ENCODE peak calls at places on chromosomes 7 and 10, in eight cellular contexts. Y is lower leg skin, I is BJ, U is GM10248, L is choroid plexus epithelial cell, O is neural progenitor cell, P is PC-9, K is right lobe of liver. R is an unnamed sample.

GRCh38 chr10:6647811-6648526 is 67.9 kb upstream of the PRKCQ start:
- DNase-seq in Y (peak), I (no peak), U (peak), L (peak), O (peak), P (no peak), K (no peak), R (peak)

GRCh38 chr10:127928021-127928806 is 21.3 kb downstream of the PTPRE start:
- DNase-seq in Y (no peak), I (no peak), U (no peak), L (peak), O (no peak), P (no peak), K (no peak), R (no peak)

GRCh38 chr10:123154943-123155505 is 822 bp downstream of the BUB3 start:
- DNase-seq in Y (no peak), I (no peak), U (no peak), L (peak), O (no peak), P (peak), K (peak), R (peak)

GRCh38 chr10:70319824-70320223 is 36.0 kb upstream of the NPFFR1 start:
- DNase-seq in Y (no peak), I (no peak), U (no peak), L (no peak), O (no peak), P (no peak), K (no peak), R (no peak)

GRCh38 chr7:20560325-20561180 is 54.9 kb upstream of the ABCB5 start:
- DNase-seq in Y (no peak), I (no peak), U (no peak), L (no peak), O (no peak), P (no peak), K (no peak), R (no peak)

GRCh38 chr10:100997364-100998182 is 2.0 kb upstream of the LZTS2 start:
- DNase-seq in Y (peak), I (no peak), U (peak), L (peak), O (peak), P (peak), K (peak), R (peak)

GRCh38 chr7:43938892-43939482 is 12.8 kb downstream of the UBE2D4 start:
- DNase-seq in Y (no peak), I (no peak), U (no peak), L (no peak), O (no peak), P (no peak), K (peak), R (no peak)

GRCh38 chr10:34426041-34426440 is 389.1 kb downstream of the PARD3 start:
- DNase-seq in Y (no peak), I (no peak), U (no peak), L (no peak), O (no peak), P (no peak), K (no peak), R (no peak)

GRCh38 chr7:125090596-125090995 is 161.0 kb upstream of the POT1 start:
- DNase-seq in Y (no peak), I (no peak), U (no peak), L (peak), O (no peak), P (no peak), K (no peak), R (no peak)

GRCh38 chr10:34474060-34474376 is 341.1 kb downstream of the PARD3 start:
- DNase-seq in Y (no peak), I (no peak), U (no peak), L (peak), O (no peak), P (peak), K (no peak), R (no peak)

GRCh38 chr10:127149613-127150081 is 46.7 kb downstream of the INSYN2A start:
- DNase-seq in Y (no peak), I (no peak), U (no peak), L (peak), O (no peak), P (no peak), K (no peak), R (no peak)

GRCh38 chr10:52215745-52216361 is 98.2 kb upstream of the DKK1 start:
- DNase-seq in Y (peak), I (peak), U (peak), L (peak), O (peak), P (peak), K (no peak), R (peak)
- TF ChIP-seq CTCF in Y (no peak), I (peak), U (peak), L (peak), O (peak), P (peak), K (peak), R (peak)

GRCh38 chr10:24973163-24973562 is 20.8 kb upstream of the PRTFDC1 start:
- DNase-seq in Y (no peak), I (no peak), U (no peak), L (no peak), O (no peak), P (no peak), K (no peak), R (no peak)

GRCh38 chr10:24971374-24971773 is 19.0 kb upstream of the PRTFDC1 start:
- DNase-seq in Y (no peak), I (no peak), U (no peak), L (no peak), O (no peak), P (no peak), K (no peak), R (no peak)

GRCh38 chr10:24969732-24970330 is 17.4 kb upstream of the PRTFDC1 start:
- DNase-seq in Y (no peak), I (no peak), U (no peak), L (no peak), O (no peak), P (no peak), K (no peak), R (no peak)

GRCh38 chr10:24979685-24980084 is 27.3 kb upstream of the PRTFDC1 start:
- DNase-seq in Y (no peak), I (no peak), U (no peak), L (no peak), O (no peak), P (no peak), K (no peak), R (no peak)

GRCh38 chr10:24974978-24975377 is 22.6 kb upstream of the PRTFDC1 start:
- DNase-seq in Y (peak), I (peak), U (no peak), L (peak), O (peak), P (no peak), K (no peak), R (no peak)
- TF ChIP-seq CTCF in Y (no peak), I (peak), U (no peak), L (peak), O (no peak), P (no peak), K (no peak), R (no peak)

GRCh38 chr10:12799144-12799543 is 202.4 kb downstream of the CCDC3 start:
- DNase-seq in Y (no peak), I (no peak), U (no peak), L (no peak), O (no peak), P (no peak), K (no peak), R (no peak)

GRCh38 chr10:12801214-12802087 is 200.1 kb downstream of the CCDC3 start:
- DNase-seq in Y (no peak), I (no peak), U (no peak), L (no peak), O (no peak), P (no peak), K (no peak), R (no peak)

GRCh38 chr10:12799746-12800145 is 201.8 kb downstream of the CCDC3 start:
- DNase-seq in Y (no peak), I (no peak), U (no peak), L (no peak), O (peak), P (no peak), K (no peak), R (no peak)

GRCh38 chr10:12797471-12798262 is 203.8 kb downstream of the CCDC3 start:
- DNase-seq in Y (no peak), I (no peak), U (no peak), L (peak), O (no peak), P (no peak), K (no peak), R (no peak)

DNA sequence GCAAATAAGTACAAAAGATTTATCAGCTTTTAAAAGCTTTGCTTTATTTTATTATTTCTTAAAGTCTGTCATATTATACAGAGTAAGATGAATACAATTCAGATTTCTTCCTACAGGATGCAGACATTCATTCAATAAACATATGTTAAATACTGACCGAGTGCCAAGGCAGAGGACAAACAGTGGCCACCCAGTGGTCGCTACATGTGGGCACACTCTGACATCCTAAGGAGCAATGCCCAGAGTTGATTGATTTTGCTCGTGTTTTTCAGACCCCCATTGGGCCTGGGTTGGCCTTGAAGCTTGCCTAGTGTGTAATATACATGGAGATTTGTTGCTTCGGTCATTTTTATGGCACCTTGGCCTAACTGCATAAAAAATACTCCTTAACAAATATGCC is 201.2 kb downstream of the CCDC3 start:
- DNase-seq in Y (no peak), I (no peak), U (no peak), L (no peak), O (no peak), P (no peak), K (no peak), R (no peak)
- TF ChIP-seq CTCF in Y (no peak), I (no peak), U (no peak), L (peak), O (peak), P (peak), K (peak), R (no peak)

GRCh38 chr7:519974-520458 is 370 bp upstream of the PDGFA start:
- DNase-seq in Y (no peak), I (no peak), U (no peak), L (peak), O (peak), P (no peak), K (no peak), R (peak)
- TF ChIP-seq CTCF in Y (no peak), I (no peak), U (no peak), L (no peak), O (peak), P (no peak), K (peak), R (no peak)

DNA sequence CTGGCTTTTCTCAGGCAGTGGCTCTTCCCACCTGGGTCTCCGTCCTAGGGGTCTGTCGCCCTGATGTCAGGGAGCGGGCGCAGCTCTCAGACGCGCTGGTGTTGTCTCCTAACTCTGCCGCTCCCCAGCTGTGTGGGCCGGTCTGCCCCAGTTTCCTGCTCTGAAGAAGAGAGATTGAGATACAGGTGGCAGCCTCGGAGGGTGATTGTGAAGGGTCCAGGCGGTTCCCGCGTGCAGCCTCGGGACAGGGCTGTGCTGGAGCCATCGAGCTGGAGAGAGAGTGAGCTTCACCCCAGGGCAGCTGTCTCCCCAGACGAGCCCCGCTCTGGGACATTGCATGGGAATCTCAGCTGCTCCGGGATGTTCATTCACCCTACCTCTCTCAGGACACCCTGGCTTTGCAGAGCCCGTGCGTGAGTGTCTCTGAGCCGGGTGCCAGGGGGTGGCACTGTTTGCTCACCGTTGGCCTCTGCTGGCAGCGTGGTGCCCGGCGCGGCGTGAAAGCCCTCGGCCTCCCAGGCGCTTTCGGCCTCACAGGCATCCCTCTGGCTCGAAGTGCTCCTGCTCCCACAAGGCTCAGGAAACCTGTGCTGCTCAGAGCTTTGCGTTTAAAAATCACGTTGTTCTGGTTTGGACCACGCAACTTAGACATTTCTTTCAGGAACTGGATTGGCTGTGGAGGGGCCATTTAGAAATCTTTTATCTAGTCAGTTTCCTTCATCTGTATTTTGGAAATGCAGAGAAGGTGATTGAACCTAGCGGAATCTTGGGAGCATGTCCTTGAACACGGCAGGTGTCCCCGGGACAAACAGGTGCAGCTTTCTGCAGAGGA is 33.8 kb upstream of the ZFAND2A start:
- DNase-seq in Y (no peak), I (no peak), U (no peak), L (peak), O (peak), P (peak), K (peak), R (no peak)
- TF ChIP-seq CTCF in Y (no peak), I (peak), U (peak), L (peak), O (peak), P (peak), K (peak), R (peak)

DNA sequence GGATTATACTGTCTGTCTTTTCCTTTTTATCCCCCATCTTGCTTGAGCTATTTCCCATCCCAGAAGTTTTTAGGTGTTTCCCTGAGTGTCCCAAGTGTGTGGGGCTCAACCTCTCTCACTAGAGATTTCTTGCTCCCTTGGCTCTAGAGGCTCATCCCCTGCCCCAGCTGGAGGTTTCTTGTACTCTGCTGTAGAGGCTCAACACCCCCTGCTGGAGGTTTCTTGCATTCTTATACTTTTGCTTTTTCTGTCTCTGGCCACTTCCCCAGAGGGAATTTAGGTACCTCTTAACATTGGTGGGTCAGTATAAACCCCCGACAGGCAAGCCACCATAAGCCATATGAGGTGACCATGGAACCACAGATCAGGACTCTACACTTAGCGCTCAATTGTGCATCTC is 114.2 kb upstream of the FAM3C start:
- DNase-seq in Y (no peak), I (no peak), U (no peak), L (no peak), O (peak), P (no peak), K (no peak), R (no peak)
- TF ChIP-seq CTCF in Y (no peak), I (no peak), U (no peak), L (peak), O (peak), P (no peak), K (peak), R (no peak)

DNA sequence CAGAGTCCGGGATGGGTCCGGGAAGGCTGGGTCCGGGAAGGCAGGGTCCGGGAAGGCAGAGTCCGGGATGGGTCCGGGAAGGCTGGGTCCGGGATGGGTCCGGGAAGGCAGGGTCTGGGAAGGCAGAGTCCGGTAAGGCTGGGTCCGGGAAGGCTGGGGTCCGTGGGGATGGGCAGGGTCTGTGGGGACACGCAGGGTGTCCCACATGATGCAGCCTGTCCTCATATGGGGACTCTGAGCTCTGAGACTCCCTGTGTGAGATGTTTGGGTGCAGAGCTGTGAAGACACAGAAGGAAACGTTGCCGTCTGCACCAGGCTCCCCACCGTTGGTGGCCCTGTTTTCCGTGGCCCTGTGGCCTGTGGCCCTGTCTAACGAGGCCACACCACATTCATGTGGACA is 45.7 kb upstream of the ADGRA1 start:
- DNase-seq in Y (no peak), I (no peak), U (no peak), L (no peak), O (no peak), P (no peak), K (no peak), R (no peak)
- TF ChIP-seq CTCF in Y (no peak), I (no peak), U (no peak), L (no peak), O (no peak), P (no peak), K (no peak), R (no peak)

GRCh38 chr7:8436965-8437364 is 3.6 kb downstream of the NXPH1 start:
- DNase-seq in Y (no peak), I (no peak), U (peak), L (peak), O (peak), P (no peak), K (peak), R (peak)
- TF ChIP-seq CTCF in Y (no peak), I (peak), U (peak), L (peak), O (peak), P (peak), K (peak), R (peak)